ENCODE peak calls at places on chromosomes 12 and 14, in eight cellular contexts. L is RWPE2; I is heart right ventricle; H is suprapubic skin; Q is tibial artery; G is Panc1; F is CD8-positive, alpha-beta T cell; W is psoas muscle. M is an unnamed sample.

GRCh38 chr12:122086641-122087285 is 8.2 kb downstream of the MLXIP start:
- DNase-seq in I (no peak), Q (no peak), G (no peak), W (no peak), H (peak; percentile 43), L (no peak), F (no peak), M (no peak)

GRCh38 chr12:21301-22189 is 45.0 kb upstream of the IQSEC3 start:
- DNase-seq in F (no peak), W (no peak), L (peak; percentile 74), H (peak; percentile 48), I (no peak), G (no peak), Q (no peak), M (no peak)

GRCh38 chr12:76010732-76011458 is 20.7 kb downstream of the PHLDA1 start:
- DNase-seq in W (no peak), H (no peak), G (no peak), I (no peak), Q (no peak), L (no peak), F (no peak), M (no peak)

GRCh38 chr12:107238276-107238675 is 144.9 kb upstream of the CRY1 start:
- DNase-seq in F (no peak), H (no peak), G (no peak), I (no peak), L (no peak), W (no peak), Q (no peak), M (no peak)

GRCh38 chr12:7439579-7440505 is 4.1 kb downstream of the CD163L1 start:
- DNase-seq in Q (no peak), L (no peak), G (no peak), F (no peak), W (peak; percentile 34), I (peak; percentile 37), H (no peak), M (no peak)

GRCh38 chr12:108035372-108035771 is 93.7 kb upstream of the WSCD2 start:
- DNase-seq in H (no peak), L (no peak), Q (no peak), F (no peak), W (no peak), I (no peak), G (no peak), M (no peak)

GRCh38 chr12:122966743-122967058 is 438 bp upstream of the ABCB9 start:
- DNase-seq in F (no peak), H (no peak), L (no peak), I (no peak), W (no peak), Q (no peak), G (no peak), M (no peak)

GRCh38 chr14:94547151-94547680 is 14.0 kb upstream of the SERPINA4 start:
- DNase-seq in G (no peak), I (no peak), F (no peak), Q (no peak), W (no peak), H (no peak), L (no peak), M (no peak)

GRCh38 chr14:100988011-100988410 is 84.5 kb upstream of the RTL1 start:
- DNase-seq in G (no peak), L (no peak), Q (no peak), I (no peak), W (no peak), H (no peak), F (no peak), M (no peak)

GRCh38 chr12:72560370-72560769 is 288.2 kb downstream of the TRHDE start:
- DNase-seq in W (no peak), H (no peak), L (no peak), F (no peak), I (no peak), Q (no peak), G (no peak), M (no peak)

GRCh38 chr14:34781242-34781641 is 66.8 kb upstream of the CFL2 start:
- DNase-seq in I (no peak), W (no peak), L (no peak), F (no peak), Q (no peak), G (peak; percentile 24), H (no peak), M (no peak)

GRCh38 chr14:57871487-57872080 is 5.7 kb upstream of the SLC35F4 start:
- DNase-seq in Q (no peak), W (no peak), H (no peak), L (no peak), F (no peak), I (no peak), G (peak; percentile 43), M (no peak)

GRCh38 chr12:54612216-54612750 is 22.4 kb downstream of the LACRT start:
- DNase-seq in L (no peak), I (no peak), Q (no peak), W (no peak), H (no peak), F (no peak), G (no peak), M (no peak)

GRCh38 chr12:53060721-53061276 is 10.9 kb downstream of the TNS2 start:
- DNase-seq in Q (peak; percentile 42), H (no peak), L (no peak), I (peak; percentile 43), F (no peak), W (peak; percentile 43), G (no peak), M (peak; percentile 69)

GRCh38 chr12:121576851-121577391 is 3.9 kb downstream of the KDM2B start:
- DNase-seq in H (no peak), F (no peak), Q (no peak), I (no peak), W (no peak), L (no peak), G (no peak), M (no peak)

GRCh38 chr12:19035552-19035951 is 94.0 kb upstream of the PLEKHA5 start:
- DNase-seq in F (no peak), H (no peak), L (no peak), Q (no peak), W (no peak), G (no peak), I (no peak), M (no peak)

DNA sequence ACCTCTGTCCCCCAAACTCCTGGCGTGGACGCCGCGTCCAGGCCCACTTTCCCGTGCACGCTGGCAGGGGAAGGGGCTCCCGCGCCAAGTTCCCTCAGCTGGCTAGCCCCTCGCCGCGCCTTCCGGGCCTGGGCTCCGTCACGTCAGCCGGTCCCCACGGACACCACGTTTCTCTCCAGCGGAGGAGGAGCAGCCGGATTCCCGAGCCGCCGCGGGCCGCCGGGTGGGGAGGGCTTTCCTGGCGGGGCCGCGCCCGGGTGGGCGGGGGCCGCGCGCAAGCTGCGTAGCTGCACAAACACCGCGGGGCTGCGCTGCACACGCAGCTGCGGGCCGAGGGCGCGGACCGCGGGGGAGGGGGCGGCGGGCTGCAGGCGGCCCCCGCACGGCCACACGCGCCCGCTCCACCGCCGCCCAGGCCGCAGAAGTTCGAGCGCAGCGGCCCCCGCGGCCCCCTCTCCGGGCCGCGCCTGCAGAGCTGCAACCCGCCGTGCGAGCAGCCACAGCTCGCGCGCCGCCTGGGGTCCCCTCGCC is 45.1 kb upstream of the PNMA1 start:
- DNase-seq in W (peak; percentile 83), F (peak; percentile 57), L (no peak), G (no peak), Q (peak; percentile 67), I (peak; percentile 86), H (peak; percentile 89), M (no peak)
- H3K4me1 ChIP-seq in W (peaks cover 86% of the 10 kb centered on the region), F (peaks cover 81% of the 10 kb centered on the region), L (peaks cover 51% of the 10 kb centered on the region), G (peaks cover 73% of the 10 kb centered on the region), Q (peaks cover 86% of the 10 kb centered on the region), I (peaks cover 82% of the 10 kb centered on the region), H (peaks cover 88% of the 10 kb centered on the region), M (peaks cover 82% of the 10 kb centered on the region)

GRCh38 chr14:45222485-45223262 is 30.3 kb downstream of the MIS18BP1 start:
- DNase-seq in G (no peak), H (no peak), I (no peak), L (no peak), F (no peak), W (no peak), Q (no peak), M (no peak)

DNA sequence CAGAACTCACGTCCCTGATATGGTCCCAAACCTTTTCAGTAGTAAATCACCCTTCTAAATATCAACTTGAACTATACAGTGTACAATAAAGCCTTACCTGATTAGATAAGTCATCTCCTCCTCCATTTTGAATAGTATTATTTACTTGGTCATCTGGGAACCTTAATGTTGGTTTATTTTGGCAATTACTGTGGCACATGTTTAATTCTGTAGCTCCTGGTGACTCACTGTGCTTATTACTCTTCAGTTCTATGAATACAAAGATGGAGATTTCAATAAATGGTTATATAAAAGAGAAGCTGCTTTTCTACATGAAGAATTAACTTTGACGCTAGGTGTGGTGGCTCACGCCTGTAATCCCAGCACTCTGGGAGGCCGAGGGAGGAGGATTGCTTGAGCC is 25.4 kb downstream of the MIS18BP1 start:
- DNase-seq in G (no peak), W (no peak), H (no peak), Q (no peak), F (no peak), I (no peak), L (no peak), M (no peak)
- TF ChIP-seq CTCF in G (no peak), W (no peak), H (no peak), Q (no peak), F (no peak), I (no peak), L (no peak), M (no peak)

GRCh38 chr14:61516125-61516740 is 179.1 kb upstream of the HIF1A start:
- DNase-seq in L (no peak), Q (no peak), I (no peak), F (no peak), G (no peak), W (peak; percentile 17), H (no peak), M (no peak)

GRCh38 chr14:61515436-61516124 is 179.7 kb upstream of the HIF1A start:
- DNase-seq in H (no peak), Q (no peak), G (no peak), F (no peak), L (no peak), I (no peak), W (no peak), M (no peak)

GRCh38 chr14:61514927-61515326 is 180.4 kb upstream of the HIF1A start:
- DNase-seq in W (no peak), F (no peak), I (no peak), G (no peak), L (no peak), Q (no peak), H (no peak), M (no peak)

GRCh38 chr14:61512508-61512907 is 182.8 kb upstream of the HIF1A start:
- DNase-seq in I (no peak), G (no peak), F (no peak), H (no peak), Q (no peak), L (no peak), W (no peak), M (no peak)

GRCh38 chr14:61514006-61514830 is 181.1 kb upstream of the HIF1A start:
- DNase-seq in I (no peak), Q (no peak), G (no peak), W (no peak), L (no peak), H (no peak), F (no peak), M (no peak)
- H3K4me1 ChIP-seq in I (peaks cover 60% of the 10 kb centered on the region), Q (peaks cover 39% of the 10 kb centered on the region), G (no peaks in the 10 kb centered on the region), W (peaks cover 28% of the 10 kb centered on the region), L (peaks cover 53% of the 10 kb centered on the region), H (peaks cover 79% of the 10 kb centered on the region), F (peaks cover 76% of the 10 kb centered on the region), M (no peaks in the 10 kb centered on the region)

DNA sequence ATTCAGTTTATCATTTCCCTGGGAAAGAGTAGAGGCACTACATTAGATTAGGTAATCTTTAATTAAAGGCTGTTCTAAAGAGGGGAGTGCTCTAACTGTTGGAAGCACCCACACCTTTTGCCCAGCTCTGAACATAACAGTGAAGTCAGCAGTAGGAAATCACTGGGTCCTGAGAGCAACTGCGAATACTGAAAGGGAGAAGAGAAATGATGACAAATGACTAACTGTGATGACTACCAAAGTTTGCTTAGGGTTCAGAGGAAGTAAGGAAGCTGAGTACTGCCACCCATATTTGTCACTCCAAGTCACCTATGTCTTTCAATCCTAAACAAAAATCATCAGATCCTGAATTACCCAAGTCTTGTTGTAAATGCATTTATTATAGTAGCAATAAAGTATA is 140.6 kb downstream of the EPS8 start:
- DNase-seq in I (no peak), L (no peak), W (no peak), H (no peak), G (no peak), Q (no peak), F (no peak), M (no peak)
- TF ChIP-seq CTCF in I (no peak), L (no peak), W (no peak), H (no peak), G (no peak), Q (no peak), F (no peak), M (no peak)